ENCODE peak calls at places on chromosome 6, in eight cellular contexts. V is mammary epithelial cell; B is NCI-H2029 treated with DMSO at 0.1 percent for 48 hours; D is ureter; A is activated CD4-positive, alpha-beta T cell treated with anti-CD3 and anti-CD28 coated beads, Interleukin-2, amount 50 U/mL, for 1 hour; J is stimulated activated CD8-positive, alpha-beta memory T cell treated with anti-CD3 and anti-CD28 coated beads, Interleukin-12 subunit alpha, Interleukin-12 subunit beta, amount 100 ng/mL, for 1 hour; H is COLO829; Q is amygdala. G is an unnamed sample.

GRCh38 chr6:88164061-88164460 is 2.1 kb downstream of the CNR1 start:
- DNase-seq in V (no peak), B (no peak), D (no peak), A (no peak), J (no peak), H (no peak), Q (no peak), G (no peak)

GRCh38 chr6:140437619-140438345 is 1063.3 kb upstream of the CITED2 start:
- DNase-seq in V (peak), B (no peak), D (no peak), A (no peak), J (no peak), H (no peak), Q (no peak), G (peak)

GRCh38 chr6:68054776-68055175 is 580.3 kb upstream of the ADGRB3 start:
- DNase-seq in V (no peak), B (no peak), D (no peak), A (no peak), J (no peak), H (no peak), Q (no peak), G (no peak)

GRCh38 chr6:44960898-44961297 is 367.2 kb upstream of the RUNX2 start:
- DNase-seq in V (peak), B (no peak), D (no peak), A (no peak), J (no peak), H (peak), Q (no peak), G (peak)

GRCh38 chr6:53244958-53245357 is 96.3 kb upstream of the GCM1 start:
- DNase-seq in V (no peak), B (no peak), D (no peak), A (peak), J (no peak), H (no peak), Q (no peak), G (no peak)

GRCh38 chr6:104995989-104996617 is 39.2 kb downstream of the LIN28B start:
- DNase-seq in V (peak), B (no peak), D (no peak), A (no peak), J (no peak), H (no peak), Q (no peak), G (peak)

GRCh38 chr6:119323478-119323877 is 26.1 kb downstream of the MAN1A1 start:
- DNase-seq in V (peak), B (no peak), D (no peak), A (no peak), J (no peak), H (no peak), Q (no peak), G (peak)

GRCh38 chr6:105890521-105891244 is 195.5 kb upstream of the PRDM1 start:
- DNase-seq in V (peak), B (no peak), D (no peak), A (no peak), J (no peak), H (no peak), Q (no peak), G (peak)

GRCh38 chr6:10968776-10969175 is 75.3 kb downstream of the ELOVL2 start:
- DNase-seq in V (no peak), B (no peak), D (no peak), A (no peak), J (no peak), H (peak), Q (no peak), G (no peak)

GRCh38 chr6:3037578-3038365 is 30.5 kb upstream of the RIPK1 start:
- DNase-seq in V (no peak), B (no peak), D (no peak), A (no peak), J (no peak), H (no peak), Q (no peak), G (no peak)

GRCh38 chr6:170107606-170108222 is 183.2 kb downstream of the DLL1 start:
- DNase-seq in V (no peak), B (no peak), D (peak), A (no peak), J (no peak), H (no peak), Q (no peak), G (no peak)

GRCh38 chr6:116206231-116206903 is 47.5 kb downstream of the TSPYL4 start:
- DNase-seq in V (peak), B (no peak), D (no peak), A (no peak), J (no peak), H (no peak), Q (no peak), G (peak)

GRCh38 chr6:127342296-127342945 is 988 bp downstream of the ECHDC1 start:
- DNase-seq in V (peak), B (peak), D (no peak), A (no peak), J (no peak), H (peak), Q (no peak), G (peak)

GRCh38 chr6:166360243-166361079 is 18.1 kb upstream of the SFT2D1 start:
- DNase-seq in V (peak), B (no peak), D (no peak), A (no peak), J (no peak), H (no peak), Q (no peak), G (no peak)

GRCh38 chr6:76742919-76743318 is 670.5 kb upstream of the IMPG1 start:
- DNase-seq in V (peak), B (no peak), D (no peak), A (no peak), J (no peak), H (no peak), Q (no peak), G (peak)

GRCh38 chr6:30612687-30613248 is 4.3 kb downstream of the PPP1R10 start:
- DNase-seq in V (no peak), B (no peak), D (no peak), A (no peak), J (no peak), H (no peak), Q (no peak), G (no peak)

GRCh38 chr6:134714113-134714512 is 235.8 kb downstream of the ALDH8A1 start:
- DNase-seq in V (peak), B (no peak), D (no peak), A (no peak), J (no peak), H (no peak), Q (no peak), G (peak)

GRCh38 chr6:78605909-78606446 is 261.4 kb upstream of the IRAK1BP1 start:
- DNase-seq in V (peak), B (no peak), D (no peak), A (no peak), J (no peak), H (no peak), Q (no peak), G (peak)

GRCh38 chr6:88761237-88762031 is 202.0 kb downstream of the RNGTT start:
- DNase-seq in V (no peak), B (no peak), D (no peak), A (no peak), J (no peak), H (no peak), Q (no peak), G (no peak)

GRCh38 chr6:107740496-107741190 is 83.5 kb downstream of the SCML4 start:
- DNase-seq in V (no peak), B (no peak), D (no peak), A (no peak), J (no peak), H (no peak), Q (no peak), G (no peak)

GRCh38 chr6:41648070-41648585 is 9.9 kb downstream of the MDFI start:
- DNase-seq in V (no peak), B (no peak), D (no peak), A (no peak), J (no peak), H (no peak), Q (no peak), G (no peak)

GRCh38 chr6:15044948-15045347 is 200.9 kb upstream of the JARID2 start:
- DNase-seq in V (no peak), B (no peak), D (no peak), A (no peak), J (no peak), H (no peak), Q (no peak), G (no peak)

GRCh38 chr6:71299541-71300470 is 11.2 kb downstream of the OGFRL1 start:
- DNase-seq in V (peak), B (no peak), D (no peak), A (no peak), J (no peak), H (no peak), Q (no peak), G (peak)

GRCh38 chr6:105400501-105400900 is 2.4 kb downstream of the PREP start:
- DNase-seq in V (no peak), B (no peak), D (no peak), A (no peak), J (no peak), H (no peak), Q (no peak), G (no peak)

GRCh38 chr6:144343736-144344428 is 58.7 kb downstream of the UTRN start:
- DNase-seq in V (peak), B (no peak), D (no peak), A (peak), J (no peak), H (peak), Q (no peak), G (no peak)

GRCh38 chr6:163731215-163732013 is 316.9 kb downstream of the QKI start:
- DNase-seq in V (no peak), B (no peak), D (no peak), A (no peak), J (no peak), H (no peak), Q (no peak), G (no peak)

GRCh38 chr6:133748628-133749027 is 140.3 kb upstream of the TCF21 start:
- DNase-seq in V (no peak), B (no peak), D (no peak), A (no peak), J (no peak), H (no peak), Q (no peak), G (no peak)

GRCh38 chr6:139534472-139535115 is 160.1 kb upstream of the CITED2 start:
- DNase-seq in V (no peak), B (no peak), D (no peak), A (no peak), J (no peak), H (no peak), Q (no peak), G (no peak)

GRCh38 chr6:169859978-169860703 is 108.7 kb downstream of the ERMARD start:
- DNase-seq in V (no peak), B (no peak), D (peak), A (no peak), J (no peak), H (no peak), Q (no peak), G (no peak)

GRCh38 chr6:138682722-138683521 is 90.6 kb upstream of the CCDC28A start:
- DNase-seq in V (peak), B (no peak), D (no peak), A (no peak), J (no peak), H (no peak), Q (peak), G (peak)

G was measured in foreskin keratinocyte.